ENCODE peak calls at places on chromosomes 13 and 19, in five cellular contexts. I is GM23248, B is substantia nigra, Q is dermis microvascular lymphatic vessel endothelial cell, M is fibroblast of the aortic adventitia. S is an unnamed sample.

GRCh38 chr19:719081-719512 is 10.4 kb downstream of the PALM start:
- DNase-seq in I (peak; percentile 70), M (peak; percentile 80), B (no peak), Q (no peak), S (no peak)

GRCh38 chr19:56608274-56608964 is 13.3 kb downstream of the ZNF71 start:
- DNase-seq in I (no peak), B (no peak), M (no peak), Q (peak; percentile 48), S (no peak)

GRCh38 chr19:49409441-49410029 is 13.7 kb downstream of the PTH2 start:
- DNase-seq in I (no peak), B (no peak), M (no peak), Q (no peak), S (no peak)

GRCh38 chr19:920051-920857 is 3.1 kb downstream of the KISS1R start:
- DNase-seq in Q (no peak), M (peak; percentile 17), I (peak; percentile 55), B (no peak), S (no peak)

GRCh38 chr13:99281811-99282263 is 23.7 kb upstream of the GPR18 start:
- DNase-seq in I (peak; percentile 71), M (no peak), Q (no peak), B (no peak), S (no peak)

GRCh38 chr13:77563110-77563509 is 27.6 kb downstream of the SCEL start:
- DNase-seq in B (no peak), I (peak; percentile 53), Q (peak; percentile 29), M (peak; percentile 45), S (no peak)

GRCh38 chr19:54959840-54960239 is 6.3 kb upstream of the NLRP2 start:
- DNase-seq in I (no peak), B (no peak), M (no peak), Q (no peak), S (peak; percentile 20)

GRCh38 chr19:6272411-6272791 is 7.4 kb downstream of the MLLT1 start:
- DNase-seq in B (no peak), Q (no peak), I (no peak), M (no peak), S (no peak)

GRCh38 chr13:76848596-76848995 is 37.6 kb downstream of the KCTD12 start:
- DNase-seq in Q (no peak), M (peak; percentile 67), B (no peak), I (peak; percentile 54), S (no peak)

GRCh38 chr13:38483623-38484022 is 134.0 kb downstream of the UFM1 start:
- DNase-seq in B (no peak), M (no peak), Q (no peak), I (no peak), S (no peak)

GRCh38 chr13:72507394-72508199 is 219.8 kb downstream of the MZT1 start:
- DNase-seq in M (no peak), I (no peak), B (no peak), Q (no peak), S (peak; percentile 7)

GRCh38 chr13:59461411-59461810 is 702.3 kb downstream of the DIAPH3 start:
- DNase-seq in M (no peak), B (no peak), Q (peak; percentile 94), I (no peak), S (no peak)

GRCh38 chr19:58538257-58539168 is 5.4 kb upstream of the TRIM28 start:
- DNase-seq in Q (peak; percentile 69), I (no peak), M (no peak), B (no peak), S (no peak)

GRCh38 chr13:42041017-42041683 is 7.3 kb upstream of the DGKH start:
- DNase-seq in B (no peak), M (peak; percentile 54), I (peak; percentile 75), Q (peak; percentile 69), S (peak; percentile 60)

GRCh38 chr13:74052402-74052928 is 81.7 kb downstream of the KLF12 start:
- DNase-seq in Q (no peak), I (no peak), B (no peak), M (no peak), S (no peak)

GRCh38 chr13:78660130-78660857 is 1.3 kb upstream of the OBI1 start:
- DNase-seq in Q (no peak), M (peak; percentile 14), B (no peak), I (no peak), S (peak; percentile 15)

S was measured in M059J.